ENCODE peak calls at places on chromosomes 16 and 17, in eight cellular contexts. G is kidney tubule cell; K is A549; U is iris pigment epithelial cell; X is ELR; J is stimulated activated CD4-positive, alpha-beta T cell treated with anti-CD3 and anti-CD28 coated beads, Interleukin-2, amount 100 ng/mL, for 48 hours; S is HFF-Myc; T is AG10803. H is an unnamed sample.

GRCh38 chr16:68700120-68700519 is 37.0 kb upstream of the CDH1 start:
- DNase-seq in S (no peak), U (peak), X (peak), T (peak), J (no peak), K (no peak), G (peak), H (no peak)

GRCh38 chr17:44779211-44780025 is 20.6 kb downstream of the ADAM11 start:
- DNase-seq in U (peak), J (peak), S (no peak), K (peak), X (peak), T (peak), G (peak), H (peak)

GRCh38 chr16:29974291-29975133 is 844 bp downstream of the TAOK2 start:
- DNase-seq in J (no peak), S (no peak), T (no peak), K (peak), X (peak), U (peak), G (peak), H (peak)

GRCh38 chr16:88974080-88974479 is 2.9 kb downstream of the CBFA2T3 start:
- DNase-seq in S (no peak), X (no peak), K (no peak), U (no peak), J (no peak), G (no peak), T (no peak), H (no peak)

GRCh38 chr17:40850287-40850972 is 16.6 kb downstream of the KRT12 start:
- DNase-seq in T (no peak), J (no peak), U (peak), K (no peak), X (peak), S (no peak), G (no peak), H (no peak)

GRCh38 chr16:79758615-79759346 is 158.2 kb upstream of the MAF start:
- DNase-seq in U (no peak), J (no peak), X (no peak), K (peak), S (no peak), G (peak), T (no peak), H (no peak)

GRCh38 chr16:81896902-81897301 is 114.4 kb downstream of the SDR42E1 start:
- DNase-seq in X (no peak), K (no peak), J (no peak), G (no peak), T (no peak), S (no peak), U (peak), H (no peak)

GRCh38 chr16:3171181-3171854 is 16.7 kb upstream of the OR1F1 start:
- DNase-seq in S (no peak), T (no peak), U (no peak), X (no peak), G (peak), J (no peak), K (no peak), H (no peak)

GRCh38 chr17:78144736-78145641 is 1.2 kb upstream of the C17orf99 start:
- DNase-seq in G (peak), K (no peak), U (no peak), J (no peak), T (no peak), S (no peak), X (no peak), H (peak)

GRCh38 chr16:65122724-65122973 is 786 bp upstream of the CDH11 start:
- DNase-seq in T (no peak), S (no peak), X (no peak), K (no peak), U (no peak), J (no peak), G (no peak), H (no peak)

GRCh38 chr16:55912022-55912421 is 36.8 kb upstream of the CES5A start:
- DNase-seq in S (no peak), X (no peak), J (no peak), G (no peak), U (no peak), K (no peak), T (no peak), H (no peak)

GRCh38 chr17:61247438-61247837 is 152.2 kb upstream of the TBX2 start:
- DNase-seq in T (peak), J (no peak), G (peak), K (no peak), S (peak), X (no peak), U (peak), H (no peak)

GRCh38 chr16:85328665-85329058 is 216.4 kb upstream of the CIBAR2 start:
- DNase-seq in T (no peak), X (no peak), J (no peak), U (no peak), G (no peak), S (no peak), K (no peak), H (no peak)

GRCh38 chr16:85350973-85351372 is 238.7 kb upstream of the CIBAR2 start:
- DNase-seq in S (peak), U (peak), X (peak), J (no peak), G (peak), T (peak), K (peak), H (peak)

GRCh38 chr16:29925173-29925804 is 737 bp downstream of the KCTD13 start:
- DNase-seq in J (no peak), K (no peak), G (no peak), X (peak), U (peak), S (no peak), T (no peak), H (no peak)

GRCh38 chr16:56911771-56912541 is 20.0 kb upstream of the HERPUD1 start:
- DNase-seq in S (no peak), G (peak), J (no peak), K (no peak), T (peak), X (peak), U (peak), H (no peak)

GRCh38 chr16:86396918-86397317 is 113.4 kb upstream of the FOXF1 start:
- DNase-seq in T (peak), X (peak), G (peak), K (no peak), J (no peak), U (peak), S (peak), H (peak)

GRCh38 chr17:81074875-81075274 is 39.9 kb downstream of the BAIAP2 start:
- DNase-seq in G (no peak), T (peak), X (no peak), K (no peak), S (no peak), U (no peak), J (no peak), H (no peak)

GRCh38 chr17:5584383-5584951 is at the start of gene NLRP1:
- DNase-seq in U (peak), T (peak), J (peak), G (peak), X (peak), K (no peak), S (peak), H (peak)

GRCh38 chr17:79549111-79549915 is 61.5 kb downstream of the RBFOX3 start:
- DNase-seq in U (no peak), G (no peak), J (no peak), S (no peak), T (no peak), X (no peak), K (no peak), H (no peak)

GRCh38 chr17:12548558-12548957 is 117.1 kb upstream of the MYOCD start:
- DNase-seq in G (no peak), U (no peak), T (no peak), J (no peak), S (no peak), X (no peak), K (no peak), H (no peak)

GRCh38 chr17:6940186-6940649 is 55.6 kb upstream of the ALOX12 start:
- DNase-seq in J (no peak), G (no peak), S (no peak), X (no peak), K (no peak), U (no peak), T (peak), H (peak)

GRCh38 chr17:74605361-74605760 is 13.3 kb upstream of the CD300LD start:
- DNase-seq in T (peak), S (no peak), G (peak), K (peak), U (peak), X (peak), J (no peak), H (peak)

GRCh38 chr17:4144411-4144747 is 1.4 kb downstream of the CYB5D2 start:
- DNase-seq in G (no peak), S (no peak), K (no peak), J (no peak), X (peak), U (no peak), T (no peak), H (no peak)

GRCh38 chr17:5784791-5785190 is 200.5 kb upstream of the NLRP1 start:
- DNase-seq in U (no peak), T (no peak), K (no peak), S (no peak), G (peak), J (no peak), X (no peak), H (no peak)

GRCh38 chr17:3665834-3666233 is 2.5 kb downstream of the TAX1BP3 start:
- DNase-seq in K (no peak), S (no peak), G (no peak), J (no peak), T (no peak), U (no peak), X (no peak), H (no peak)

GRCh38 chr16:20628213-20628612 is 52.0 kb upstream of the ACSM2B start:
- DNase-seq in J (no peak), U (no peak), X (no peak), T (no peak), K (no peak), G (no peak), S (no peak), H (no peak)

GRCh38 chr17:238964-239259 is 57.5 kb upstream of the DOC2B start:
- DNase-seq in T (no peak), G (no peak), S (no peak), K (no peak), U (no peak), J (no peak), X (no peak), H (no peak)

GRCh38 chr16:24689128-24689527 is 40.3 kb upstream of the TNRC6A start:
- DNase-seq in S (no peak), K (peak), U (peak), T (peak), G (peak), X (peak), J (no peak), H (no peak)

H was measured in uterus.